ENCODE peak calls at places on chromosome 15, in four cellular contexts. V, A, G and K are unnamed samples.

GRCh38 chr15:90946941-90947576 is 7.6 kb upstream of the RCCD1 start:
- DNase-seq in G (no peak), A (no peak), V (no peak), K (no peak)

GRCh38 chr15:49751191-49751590 is 130.3 kb downstream of the DTWD1 start:
- DNase-seq in G (no peak), A (no peak), V (no peak), K (no peak)

GRCh38 chr15:41416742-41417417 is at the start of gene RTF1:
- DNase-seq in V (peak), A (peak), G (peak), K (peak)

GRCh38 chr15:71549697-71550096 is 260.7 kb upstream of the NR2E3 start:
- DNase-seq in V (no peak), A (no peak), G (no peak), K (no peak)

GRCh38 chr15:35440265-35440664 is 105.7 kb downstream of the DPH6 start:
- DNase-seq in A (no peak), G (no peak), V (no peak), K (no peak)

GRCh38 chr15:67972377-67972776 is 81.7 kb upstream of the PIAS1 start:
- DNase-seq in A (no peak), G (no peak), V (no peak), K (no peak)

GRCh38 chr15:78907577-78907976 is 34.9 kb downstream of the MORF4L1 start:
- DNase-seq in G (peak), V (peak), A (peak), K (no peak)

GRCh38 chr15:25250906-25251622 is 187.8 kb downstream of the UBE3A start:
- DNase-seq in G (no peak), A (peak), V (no peak), K (no peak)

GRCh38 chr15:81274932-81275341 is 49.0 kb downstream of the STARD5 start:
- DNase-seq in A (peak), G (peak), V (peak), K (peak)

GRCh38 chr15:82540984-82541431 is 751 bp upstream of the RPS17 start:
- DNase-seq in A (peak), G (no peak), V (peak), K (no peak)

DNA sequence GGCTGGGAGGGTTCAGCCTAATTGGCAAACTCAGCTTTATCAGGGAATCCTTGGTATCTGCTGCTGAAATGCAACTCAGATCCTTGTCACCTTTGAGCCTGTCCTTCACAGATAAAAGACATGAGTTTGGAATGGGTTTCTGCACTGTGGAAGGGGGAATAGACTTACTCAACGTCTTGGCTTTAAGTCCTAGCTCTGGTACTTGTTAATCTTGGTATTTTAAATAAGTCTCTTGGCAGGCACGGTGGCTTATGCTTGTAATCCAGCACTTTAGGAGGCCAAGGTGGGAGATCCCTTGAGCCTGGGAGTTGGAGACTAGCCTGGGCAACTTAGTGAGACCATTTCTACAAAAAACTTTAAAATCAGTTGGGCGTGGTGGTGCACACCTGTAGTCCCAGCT is 55.1 kb upstream of the ATOSA start:
- DNase-seq in V (no peak), A (no peak), G (no peak), K (no peak)
- TF ChIP-seq NR2C2 in V (no peak), A (no peak), G (no peak), K (no peak)

GRCh38 chr15:63373866-63374548 is 7.6 kb downstream of the CA12 start:
- DNase-seq in G (no peak), A (no peak), V (no peak), K (no peak)

GRCh38 chr15:63371297-63371918 is 10.2 kb downstream of the CA12 start:
- DNase-seq in G (no peak), A (no peak), V (no peak), K (no peak)

GRCh38 chr15:63373330-63373729 is 8.3 kb downstream of the CA12 start:
- DNase-seq in V (peak), G (no peak), A (no peak), K (no peak)

GRCh38 chr15:63372018-63372705 is 9.5 kb downstream of the CA12 start:
- DNase-seq in G (no peak), V (peak), A (no peak), K (no peak)

GRCh38 chr15:63372753-63373152 is 8.9 kb downstream of the CA12 start:
- DNase-seq in G (no peak), A (no peak), V (no peak), K (no peak)
- TF ChIP-seq NR2C2 in G (no peak), A (no peak), V (no peak), K (no peak)

GRCh38 chr15:63905558-63906265 is 72.0 kb upstream of the HERC1 start:
- DNase-seq in A (no peak), V (no peak), G (no peak), K (no peak)
- TF ChIP-seq NR2C2 in A (no peak), V (no peak), G (no peak), K (no peak)

GRCh38 chr15:38373016-38373415 is 80.9 kb upstream of the FAM98B start:
- DNase-seq in V (no peak), G (no peak), A (no peak), K (no peak)

GRCh38 chr15:38374477-38374876 is 79.5 kb upstream of the FAM98B start:
- DNase-seq in V (no peak), G (no peak), A (no peak), K (no peak)

GRCh38 chr15:38377547-38378161 is 76.3 kb upstream of the FAM98B start:
- DNase-seq in V (no peak), A (no peak), G (no peak), K (no peak)

GRCh38 chr15:38374024-38374423 is 79.9 kb upstream of the FAM98B start:
- DNase-seq in G (no peak), V (no peak), A (no peak), K (no peak)

GRCh38 chr15:38378162-38378560 is 75.8 kb upstream of the FAM98B start:
- DNase-seq in A (no peak), G (no peak), V (no peak), K (no peak)
- TF ChIP-seq NR2C2 in A (no peak), G (no peak), V (no peak), K (no peak)

GRCh38 chr15:47963265-47963664 is 157.5 kb upstream of the SLC24A5 start:
- DNase-seq in G (no peak), V (no peak), A (no peak), K (no peak)
- TF ChIP-seq NR2C2 in G (no peak), V (no peak), A (no peak), K (no peak)

DNA sequence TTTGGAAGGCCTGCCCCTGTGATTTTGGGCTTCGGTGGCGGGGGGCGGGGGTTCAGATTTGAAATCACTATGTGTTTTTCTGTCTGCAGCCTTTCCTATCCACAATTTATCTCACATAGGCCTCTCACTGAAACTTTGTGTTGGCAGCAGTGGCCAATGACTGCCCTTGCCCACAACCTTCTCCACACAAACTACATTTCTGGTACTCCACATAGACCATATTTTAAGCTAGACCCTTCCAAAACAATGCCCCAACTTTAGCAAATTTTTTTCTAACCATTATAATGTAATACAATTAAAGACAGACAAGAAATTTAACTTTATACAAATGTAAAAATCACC is 6.4 kb downstream of the ADAM10 start:
- DNase-seq in A (no peak), G (no peak), V (no peak), K (no peak)
- TF ChIP-seq NR2C2 in A (no peak), G (no peak), V (no peak), K (no peak)